ENCODE peak calls at places on chromosomes 7 and 10, in seven cellular contexts. One of them, this sample, is unnamed.

GRCh38 chr7:80027616-80028173 is 106.9 kb upstream of the GNAI1 start:
- DNase-seq in HCT116: no peak
- DNase-seq in GM23338: no peak
- DNase-seq in HL-60: no peak
- DNase-seq in SK-N-SH: no peak
- DNase-seq in H1: no peak
- DNase-seq in prostate gland: no peak
- DNase-seq in this sample: no peak

GRCh38 chr7:142838461-142839213 is 16.2 kb upstream of the EPHB6 start:
- DNase-seq in HCT116: no peak
- DNase-seq in GM23338: no peak
- DNase-seq in HL-60: no peak
- DNase-seq in SK-N-SH: no peak
- DNase-seq in H1: no peak
- DNase-seq in prostate gland: no peak
- DNase-seq in this sample: no peak

GRCh38 chr10:62632071-62632809 is 172.3 kb upstream of the ADO start:
- DNase-seq in HCT116: no peak
- DNase-seq in GM23338: no peak
- DNase-seq in HL-60: peak
- DNase-seq in SK-N-SH: no peak
- DNase-seq in H1: no peak
- DNase-seq in prostate gland: no peak
- DNase-seq in this sample: no peak

GRCh38 chr7:12942599-12942998 is 255.2 kb downstream of the ARL4A start:
- DNase-seq in HCT116: no peak
- DNase-seq in GM23338: no peak
- DNase-seq in HL-60: no peak
- DNase-seq in SK-N-SH: no peak
- DNase-seq in H1: no peak
- DNase-seq in prostate gland: peak
- DNase-seq in this sample: no peak

GRCh38 chr10:48551796-48552591 is 52.9 kb downstream of the ARHGAP22 start:
- DNase-seq in HCT116: peak
- DNase-seq in GM23338: peak
- DNase-seq in HL-60: peak
- DNase-seq in SK-N-SH: peak
- DNase-seq in H1: peak
- DNase-seq in prostate gland: no peak
- DNase-seq in this sample: peak

GRCh38 chr10:59678884-59679301 is 30.8 kb downstream of the SLC16A9 start:
- DNase-seq in HCT116: no peak
- DNase-seq in GM23338: no peak
- DNase-seq in HL-60: no peak
- DNase-seq in SK-N-SH: no peak
- DNase-seq in H1: no peak
- DNase-seq in prostate gland: no peak
- DNase-seq in this sample: no peak

GRCh38 chr7:95589031-95589430 is 7.3 kb downstream of the PDK4 start:
- DNase-seq in HCT116: no peak
- DNase-seq in GM23338: no peak
- DNase-seq in HL-60: no peak
- DNase-seq in SK-N-SH: no peak
- DNase-seq in H1: no peak
- DNase-seq in prostate gland: no peak
- DNase-seq in this sample: no peak

GRCh38 chr7:103630318-103630717 is 184.3 kb upstream of the SLC26A5 start:
- DNase-seq in HCT116: no peak
- DNase-seq in GM23338: no peak
- DNase-seq in HL-60: peak
- DNase-seq in SK-N-SH: no peak
- DNase-seq in H1: no peak
- DNase-seq in prostate gland: no peak
- DNase-seq in this sample: no peak

GRCh38 chr7:64884085-64884912 is 18.8 kb upstream of the ZNF273 start:
- DNase-seq in HCT116: no peak
- DNase-seq in GM23338: no peak
- DNase-seq in HL-60: no peak
- DNase-seq in SK-N-SH: peak
- DNase-seq in H1: no peak
- DNase-seq in prostate gland: no peak
- DNase-seq in this sample: peak

GRCh38 chr10:70324341-70324861 is 40.6 kb upstream of the NPFFR1 start:
- DNase-seq in HCT116: no peak
- DNase-seq in GM23338: peak
- DNase-seq in HL-60: no peak
- DNase-seq in SK-N-SH: no peak
- DNase-seq in H1: no peak
- DNase-seq in prostate gland: no peak
- DNase-seq in this sample: no peak

GRCh38 chr7:159070422-159071148 is 74.1 kb downstream of the VIPR2 start:
- DNase-seq in HCT116: no peak
- DNase-seq in GM23338: no peak
- DNase-seq in HL-60: peak
- DNase-seq in SK-N-SH: no peak
- DNase-seq in H1: no peak
- DNase-seq in prostate gland: no peak
- DNase-seq in this sample: no peak

GRCh38 chr10:132456881-132457280 is 59.9 kb downstream of the PWWP2B start:
- DNase-seq in HCT116: no peak
- DNase-seq in GM23338: no peak
- DNase-seq in HL-60: no peak
- DNase-seq in SK-N-SH: no peak
- DNase-seq in H1: no peak
- DNase-seq in prostate gland: no peak
- DNase-seq in this sample: no peak

GRCh38 chr10:43398939-43399871 is 9.8 kb downstream of the HNRNPF start:
- DNase-seq in HCT116: no peak
- DNase-seq in GM23338: no peak
- DNase-seq in HL-60: peak
- DNase-seq in SK-N-SH: no peak
- DNase-seq in H1: no peak
- DNase-seq in prostate gland: no peak
- DNase-seq in this sample: no peak

GRCh38 chr7:128409435-128410091 is at the start of gene IMPDH1:
- DNase-seq in HCT116: no peak
- DNase-seq in GM23338: peak
- DNase-seq in HL-60: peak
- DNase-seq in SK-N-SH: peak
- DNase-seq in H1: peak
- DNase-seq in prostate gland: peak
- DNase-seq in this sample: no peak

GRCh38 chr7:152335900-152336571 is 99.8 kb downstream of the KMT2C start:
- DNase-seq in HCT116: no peak
- DNase-seq in GM23338: no peak
- DNase-seq in HL-60: no peak
- DNase-seq in SK-N-SH: no peak
- DNase-seq in H1: no peak
- DNase-seq in prostate gland: no peak
- DNase-seq in this sample: no peak

GRCh38 chr7:138542183-138542582 is 82.1 kb downstream of the TRIM24 start:
- DNase-seq in HCT116: no peak
- DNase-seq in GM23338: no peak
- DNase-seq in HL-60: no peak
- DNase-seq in SK-N-SH: no peak
- DNase-seq in H1: no peak
- DNase-seq in prostate gland: no peak
- DNase-seq in this sample: no peak

GRCh38 chr7:98341106-98341505 is 59.6 kb downstream of the BRI3 start:
- DNase-seq in HCT116: no peak
- DNase-seq in GM23338: no peak
- DNase-seq in HL-60: no peak
- DNase-seq in SK-N-SH: no peak
- DNase-seq in H1: no peak
- DNase-seq in prostate gland: no peak
- DNase-seq in this sample: no peak

GRCh38 chr10:77165445-77166316 is 471.9 kb downstream of the KCNMA1 start:
- DNase-seq in HCT116: peak
- DNase-seq in GM23338: peak
- DNase-seq in HL-60: peak
- DNase-seq in SK-N-SH: peak
- DNase-seq in H1: peak
- DNase-seq in prostate gland: peak
- DNase-seq in this sample: no peak

GRCh38 chr10:119022846-119023552 is 6.5 kb upstream of the NANOS1 start:
- DNase-seq in HCT116: no peak
- DNase-seq in GM23338: peak
- DNase-seq in HL-60: no peak
- DNase-seq in SK-N-SH: peak
- DNase-seq in H1: peak
- DNase-seq in prostate gland: no peak
- DNase-seq in this sample: no peak

GRCh38 chr10:124989526-124989925 is 47.6 kb downstream of the ZRANB1 start:
- DNase-seq in HCT116: no peak
- DNase-seq in GM23338: no peak
- DNase-seq in HL-60: no peak
- DNase-seq in SK-N-SH: no peak
- DNase-seq in H1: no peak
- DNase-seq in prostate gland: peak
- DNase-seq in this sample: no peak

GRCh38 chr10:71625445-71626175 is 94.0 kb downstream of the C10orf105 start:
- DNase-seq in HCT116: no peak
- DNase-seq in GM23338: no peak
- DNase-seq in HL-60: no peak
- DNase-seq in SK-N-SH: no peak
- DNase-seq in H1: no peak
- DNase-seq in prostate gland: no peak
- DNase-seq in this sample: no peak

GRCh38 chr10:90987383-90987782 is 66.5 kb upstream of the ANKRD1 start:
- DNase-seq in HCT116: no peak
- DNase-seq in GM23338: no peak
- DNase-seq in HL-60: no peak
- DNase-seq in SK-N-SH: no peak
- DNase-seq in H1: no peak
- DNase-seq in prostate gland: no peak
- DNase-seq in this sample: no peak

GRCh38 chr7:2928613-2929311 is 84.7 kb upstream of the GNA12 start:
- DNase-seq in HCT116: no peak
- DNase-seq in GM23338: no peak
- DNase-seq in HL-60: no peak
- DNase-seq in SK-N-SH: peak
- DNase-seq in H1: no peak
- DNase-seq in prostate gland: no peak
- DNase-seq in this sample: no peak

GRCh38 chr7:128989961-128990360 is 52.2 kb downstream of the IRF5 start:
- DNase-seq in HCT116: no peak
- DNase-seq in GM23338: no peak
- DNase-seq in HL-60: no peak
- DNase-seq in SK-N-SH: no peak
- DNase-seq in H1: no peak
- DNase-seq in prostate gland: no peak
- DNase-seq in this sample: no peak

DNA sequence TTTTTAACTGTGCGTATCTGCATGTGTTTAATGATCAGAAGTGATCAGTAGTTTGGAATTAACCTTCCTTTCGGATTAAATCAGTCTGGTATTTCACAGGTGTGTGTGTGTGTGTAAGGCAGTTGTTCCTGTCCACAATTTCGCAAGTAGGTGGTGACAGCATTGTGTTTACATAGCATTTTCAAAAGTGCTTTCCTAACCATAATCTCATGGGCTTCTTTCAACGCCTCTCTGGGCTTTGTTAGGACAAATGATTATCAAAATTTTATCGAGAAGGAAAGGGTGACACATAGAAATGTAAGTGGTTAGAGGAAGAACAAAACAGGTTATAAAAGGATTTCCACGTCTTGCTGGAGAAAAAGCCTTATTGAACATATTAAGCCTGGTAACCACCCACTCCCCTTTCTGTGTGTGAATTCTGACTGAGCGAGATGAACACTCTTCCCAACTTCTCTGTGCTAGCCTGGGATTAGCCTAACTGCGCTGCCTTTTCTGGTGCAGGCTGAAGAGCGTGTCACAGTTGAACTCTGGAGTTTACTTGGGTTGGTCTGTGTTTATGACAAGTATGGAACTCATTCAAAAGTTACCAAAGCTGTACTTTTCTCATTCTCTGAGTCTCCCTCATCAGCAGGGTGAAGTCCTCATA is 292.3 kb upstream of the PITRM1 start:
- DNase-seq in HCT116: no peak
- DNase-seq in GM23338: no peak
- DNase-seq in HL-60: no peak
- DNase-seq in SK-N-SH: no peak
- DNase-seq in H1: no peak
- DNase-seq in prostate gland: no peak
- DNase-seq in this sample: peak
- H3K27ac ChIP-seq in HCT116: no peak
- H3K27ac ChIP-seq in GM23338: no peak
- H3K27ac ChIP-seq in HL-60: no peak
- H3K27ac ChIP-seq in SK-N-SH: no peak
- H3K27ac ChIP-seq in H1: no peak
- H3K27ac ChIP-seq in prostate gland: peak
- H3K27ac ChIP-seq in this sample: peak

GRCh38 chr10:128729910-128730420 is 603.7 kb upstream of the MKI67 start:
- DNase-seq in HCT116: no peak
- DNase-seq in GM23338: no peak
- DNase-seq in HL-60: no peak
- DNase-seq in SK-N-SH: no peak
- DNase-seq in H1: no peak
- DNase-seq in prostate gland: no peak
- DNase-seq in this sample: no peak
- TF ChIP-seq POLR2AphosphoS5 in HCT116: no peak
- TF ChIP-seq POLR2AphosphoS5 in GM23338: no peak
- TF ChIP-seq POLR2AphosphoS5 in HL-60: no peak
- TF ChIP-seq POLR2AphosphoS5 in SK-N-SH: no peak
- TF ChIP-seq POLR2AphosphoS5 in H1: no peak
- TF ChIP-seq POLR2AphosphoS5 in prostate gland: no peak
- TF ChIP-seq POLR2AphosphoS5 in this sample: no peak

GRCh38 chr10:73576178-73576889 is 14.8 kb downstream of the USP54 start:
- DNase-seq in HCT116: no peak
- DNase-seq in GM23338: no peak
- DNase-seq in HL-60: no peak
- DNase-seq in SK-N-SH: no peak
- DNase-seq in H1: no peak
- DNase-seq in prostate gland: peak
- DNase-seq in this sample: no peak
- H3K27ac ChIP-seq in HCT116: no peak
- H3K27ac ChIP-seq in GM23338: peak
- H3K27ac ChIP-seq in HL-60: no peak
- H3K27ac ChIP-seq in SK-N-SH: no peak
- H3K27ac ChIP-seq in H1: no peak
- H3K27ac ChIP-seq in prostate gland: peak
- H3K27ac ChIP-seq in this sample: peak

DNA sequence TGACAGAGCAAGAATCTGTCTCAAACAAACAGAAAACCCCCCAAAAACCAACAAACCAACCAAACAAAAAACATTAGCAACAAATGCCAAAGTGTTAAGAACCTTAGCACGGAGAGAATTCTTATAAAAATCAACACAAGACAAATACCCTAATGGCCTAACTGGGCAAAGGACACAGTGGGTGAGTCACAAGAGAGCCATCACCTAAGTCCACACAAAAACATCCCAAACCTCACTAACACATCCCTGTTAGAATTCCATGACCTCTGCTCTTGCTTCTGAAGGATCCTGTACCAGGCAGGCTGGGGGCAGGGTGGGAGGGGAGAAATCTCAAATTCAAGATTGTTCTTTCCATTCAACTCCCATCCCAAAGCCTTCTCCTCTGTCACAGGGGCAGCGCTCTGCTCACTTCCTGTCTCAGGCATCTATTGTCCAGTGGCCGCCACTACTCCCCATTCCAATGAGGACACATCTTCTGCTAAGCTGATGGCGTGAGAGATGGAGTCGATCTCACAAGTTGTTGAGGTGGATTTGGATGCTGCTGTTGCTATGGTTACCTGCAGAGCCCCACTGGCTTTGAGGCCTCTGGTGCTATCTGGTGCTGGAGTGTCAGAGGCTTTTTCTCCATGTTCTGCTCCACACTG is 9.2 kb downstream of the IL15RA start:
- DNase-seq in HCT116: no peak
- DNase-seq in GM23338: no peak
- DNase-seq in HL-60: no peak
- DNase-seq in SK-N-SH: no peak
- DNase-seq in H1: no peak
- DNase-seq in prostate gland: no peak
- DNase-seq in this sample: peak
- TF ChIP-seq POLR2AphosphoS5 in HCT116: no peak
- TF ChIP-seq POLR2AphosphoS5 in GM23338: no peak
- TF ChIP-seq POLR2AphosphoS5 in HL-60: no peak
- TF ChIP-seq POLR2AphosphoS5 in SK-N-SH: no peak
- TF ChIP-seq POLR2AphosphoS5 in H1: no peak
- TF ChIP-seq POLR2AphosphoS5 in prostate gland: no peak
- TF ChIP-seq POLR2AphosphoS5 in this sample: no peak

This sample was measured in vagina.